ENCODE peak calls at places on chromosomes 1 and 21, in nine cellular contexts. W is stimulated activated CD4-positive, alpha-beta T cell treated with anti-CD3 and anti-CD28 coated beads, Interleukin-2, amount 100 ng/mL, for 24 hours; H is ACHN; N is HTR-8/SVneo; C is fibroblast of villous mesenchyme; K is ovary; M is H54; F is naive B cell; L is CD8-positive, alpha-beta memory T cell. R is an unnamed sample.

GRCh38 chr1:243842978-243843490 is 7.0 kb downstream of the AKT3 start:
- DNase-seq in K (no peak), L (no peak), W (peak), M (peak), C (peak), H (peak), N (peak), F (no peak), R (no peak)

GRCh38 chr1:151131832-151132675 is 14.4 kb downstream of the SEMA6C start:
- DNase-seq in M (no peak), C (peak), H (no peak), W (no peak), F (no peak), L (no peak), K (peak), N (no peak), R (no peak)

GRCh38 chr21:43269461-43269860 is 100.7 kb downstream of the CRYAA start:
- DNase-seq in H (peak), W (peak), K (no peak), N (no peak), F (no peak), C (no peak), M (no peak), L (peak), R (no peak)

GRCh38 chr21:31255846-31256395 is 88.1 kb downstream of the TIAM1 start:
- DNase-seq in M (no peak), W (no peak), H (no peak), C (no peak), L (no peak), N (no peak), K (no peak), F (no peak), R (no peak)

GRCh38 chr1:112904071-112904830 is 51.7 kb downstream of the SLC16A1 start:
- DNase-seq in N (no peak), F (no peak), M (no peak), K (no peak), L (no peak), H (peak), W (peak), C (peak), R (no peak)

GRCh38 chr21:45468971-45469272 is 64.0 kb downstream of the COL18A1 start:
- DNase-seq in N (no peak), F (no peak), H (no peak), M (no peak), K (no peak), L (no peak), C (no peak), W (no peak), R (no peak)

GRCh38 chr1:94236630-94237290 is 624 bp downstream of the ARHGAP29 start:
- DNase-seq in F (no peak), C (peak), M (no peak), N (no peak), K (peak), H (peak), W (no peak), L (peak), R (no peak)

GRCh38 chr1:150558761-150559626 is 9.8 kb downstream of the ADAMTSL4 start:
- DNase-seq in K (peak), M (no peak), W (no peak), L (no peak), H (no peak), N (no peak), F (no peak), C (peak), R (no peak)

GRCh38 chr1:53979712-53980450 is 33.7 kb downstream of the LRRC42 start:
- DNase-seq in L (no peak), W (no peak), N (no peak), C (no peak), M (no peak), F (no peak), H (no peak), K (no peak), R (no peak)

GRCh38 chr1:238005116-238005515 is 114.4 kb upstream of the ZP4 start:
- DNase-seq in K (no peak), L (no peak), W (no peak), C (no peak), H (no peak), F (no peak), N (no peak), M (no peak), R (no peak)

GRCh38 chr1:202023033-202023433 is 12.6 kb downstream of the ELF3 start:
- DNase-seq in K (no peak), W (no peak), M (no peak), N (no peak), C (no peak), L (no peak), F (no peak), H (no peak), R (no peak)

GRCh38 chr1:107401704-107402103 is 260.9 kb downstream of the NTNG1 start:
- DNase-seq in N (no peak), W (no peak), H (no peak), F (no peak), L (no peak), C (no peak), K (no peak), M (no peak), R (no peak)

GRCh38 chr1:201023517-201023902 is at the start of gene KIF21B:
- DNase-seq in N (peak), L (peak), M (peak), F (peak), C (peak), K (peak), H (peak), W (peak), R (peak)

GRCh38 chr1:229557214-229557850 is 1.2 kb downstream of the ABCB10 start:
- DNase-seq in M (no peak), K (no peak), C (peak), H (peak), F (no peak), L (peak), W (no peak), N (peak), R (no peak)

GRCh38 chr1:164760585-164760968 is 201.6 kb downstream of the PBX1 start:
- DNase-seq in L (no peak), C (peak), M (no peak), H (no peak), K (no peak), F (no peak), N (no peak), W (no peak), R (no peak)

GRCh38 chr1:27599605-27600499 is 4.1 kb downstream of the AHDC1 start:
- DNase-seq in W (no peak), N (no peak), F (no peak), H (no peak), L (no peak), C (no peak), K (no peak), M (no peak), R (no peak)

GRCh38 chr1:227086636-227087035 is 146.5 kb downstream of the COQ8A start:
- DNase-seq in W (no peak), C (no peak), L (no peak), K (no peak), F (no peak), M (no peak), N (no peak), H (no peak), R (no peak)

GRCh38 chr21:17763286-17764037 is 55.7 kb downstream of the C21orf91 start:
- DNase-seq in H (no peak), F (no peak), W (no peak), K (no peak), N (no peak), M (no peak), C (no peak), L (no peak), R (no peak)

GRCh38 chr1:158951956-158952355 is 20.6 kb downstream of the PYHIN1 start:
- DNase-seq in F (peak), L (no peak), W (no peak), H (no peak), K (no peak), M (no peak), N (no peak), C (peak), R (no peak)

GRCh38 chr1:3727042-3727824 is 25.0 kb upstream of the CCDC27 start:
- DNase-seq in L (no peak), K (no peak), N (no peak), F (no peak), C (no peak), M (no peak), W (no peak), H (no peak), R (no peak)

GRCh38 chr1:161792740-161793139 is 26.6 kb downstream of the ATF6 start:
- DNase-seq in W (no peak), M (peak), K (no peak), N (peak), F (no peak), L (peak), C (peak), H (peak), R (no peak)